ENCODE peak calls at places on chromosomes 5 and 9, in nine cellular contexts. One of them, this sample, is unnamed. For H3K4me1, the result is how much of the 10 kb centered on the place peaks cover.

GRCh38 chr5:187617-188451 is 3.5 kb upstream of the LRRC14B start:
- DNase-seq in heart right ventricle: no peak
- DNase-seq in colonic mucosa: no peak
- DNase-seq in cardiac muscle cell: no peak
- DNase-seq in GM23248: peak
- DNase-seq in neuronal stem cell: no peak
- DNase-seq in foreskin keratinocyte: no peak
- DNase-seq in IMR-90: no peak
- DNase-seq in effector memory CD4-positive, alpha-beta T cell: no peak
- DNase-seq in this sample: no peak

GRCh38 chr5:179344301-179345178 is 721 bp downstream of the ADAMTS2 start:
- DNase-seq in heart right ventricle: no peak
- DNase-seq in colonic mucosa: no peak
- DNase-seq in cardiac muscle cell: peak
- DNase-seq in GM23248: peak
- DNase-seq in neuronal stem cell: peak
- DNase-seq in foreskin keratinocyte: no peak
- DNase-seq in IMR-90: peak
- DNase-seq in effector memory CD4-positive, alpha-beta T cell: no peak
- DNase-seq in this sample: no peak

GRCh38 chr5:154293219-154293618 is 102.7 kb downstream of the GALNT10 start:
- DNase-seq in heart right ventricle: no peak
- DNase-seq in colonic mucosa: no peak
- DNase-seq in cardiac muscle cell: no peak
- DNase-seq in GM23248: no peak
- DNase-seq in neuronal stem cell: no peak
- DNase-seq in foreskin keratinocyte: no peak
- DNase-seq in IMR-90: no peak
- DNase-seq in effector memory CD4-positive, alpha-beta T cell: no peak
- DNase-seq in this sample: no peak

GRCh38 chr9:112618385-112619001 is 99.4 kb downstream of the INIP start:
- DNase-seq in heart right ventricle: no peak
- DNase-seq in colonic mucosa: no peak
- DNase-seq in cardiac muscle cell: no peak
- DNase-seq in GM23248: no peak
- DNase-seq in neuronal stem cell: no peak
- DNase-seq in foreskin keratinocyte: no peak
- DNase-seq in IMR-90: no peak
- DNase-seq in effector memory CD4-positive, alpha-beta T cell: no peak
- DNase-seq in this sample: no peak

GRCh38 chr5:172769598-172770373 is 1.2 kb downstream of the DUSP1 start:
- DNase-seq in heart right ventricle: peak
- DNase-seq in colonic mucosa: no peak
- DNase-seq in cardiac muscle cell: peak
- DNase-seq in GM23248: peak
- DNase-seq in neuronal stem cell: no peak
- DNase-seq in foreskin keratinocyte: no peak
- DNase-seq in IMR-90: peak
- DNase-seq in effector memory CD4-positive, alpha-beta T cell: no peak
- DNase-seq in this sample: no peak

GRCh38 chr5:136279314-136279713 is 86.0 kb downstream of the TRPC7 start:
- DNase-seq in heart right ventricle: no peak
- DNase-seq in colonic mucosa: no peak
- DNase-seq in cardiac muscle cell: peak
- DNase-seq in GM23248: peak
- DNase-seq in neuronal stem cell: no peak
- DNase-seq in foreskin keratinocyte: no peak
- DNase-seq in IMR-90: no peak
- DNase-seq in effector memory CD4-positive, alpha-beta T cell: no peak
- DNase-seq in this sample: no peak

GRCh38 chr5:2780421-2781171 is 29.1 kb upstream of the IRX2 start:
- DNase-seq in heart right ventricle: no peak
- DNase-seq in colonic mucosa: no peak
- DNase-seq in cardiac muscle cell: no peak
- DNase-seq in GM23248: no peak
- DNase-seq in neuronal stem cell: no peak
- DNase-seq in foreskin keratinocyte: peak
- DNase-seq in IMR-90: no peak
- DNase-seq in effector memory CD4-positive, alpha-beta T cell: no peak
- DNase-seq in this sample: peak

GRCh38 chr5:123776761-123777160 is 264.8 kb downstream of the CSNK1G3 start:
- DNase-seq in heart right ventricle: no peak
- DNase-seq in colonic mucosa: no peak
- DNase-seq in cardiac muscle cell: peak
- DNase-seq in GM23248: peak
- DNase-seq in neuronal stem cell: no peak
- DNase-seq in foreskin keratinocyte: no peak
- DNase-seq in IMR-90: peak
- DNase-seq in effector memory CD4-positive, alpha-beta T cell: no peak
- DNase-seq in this sample: no peak

DNA sequence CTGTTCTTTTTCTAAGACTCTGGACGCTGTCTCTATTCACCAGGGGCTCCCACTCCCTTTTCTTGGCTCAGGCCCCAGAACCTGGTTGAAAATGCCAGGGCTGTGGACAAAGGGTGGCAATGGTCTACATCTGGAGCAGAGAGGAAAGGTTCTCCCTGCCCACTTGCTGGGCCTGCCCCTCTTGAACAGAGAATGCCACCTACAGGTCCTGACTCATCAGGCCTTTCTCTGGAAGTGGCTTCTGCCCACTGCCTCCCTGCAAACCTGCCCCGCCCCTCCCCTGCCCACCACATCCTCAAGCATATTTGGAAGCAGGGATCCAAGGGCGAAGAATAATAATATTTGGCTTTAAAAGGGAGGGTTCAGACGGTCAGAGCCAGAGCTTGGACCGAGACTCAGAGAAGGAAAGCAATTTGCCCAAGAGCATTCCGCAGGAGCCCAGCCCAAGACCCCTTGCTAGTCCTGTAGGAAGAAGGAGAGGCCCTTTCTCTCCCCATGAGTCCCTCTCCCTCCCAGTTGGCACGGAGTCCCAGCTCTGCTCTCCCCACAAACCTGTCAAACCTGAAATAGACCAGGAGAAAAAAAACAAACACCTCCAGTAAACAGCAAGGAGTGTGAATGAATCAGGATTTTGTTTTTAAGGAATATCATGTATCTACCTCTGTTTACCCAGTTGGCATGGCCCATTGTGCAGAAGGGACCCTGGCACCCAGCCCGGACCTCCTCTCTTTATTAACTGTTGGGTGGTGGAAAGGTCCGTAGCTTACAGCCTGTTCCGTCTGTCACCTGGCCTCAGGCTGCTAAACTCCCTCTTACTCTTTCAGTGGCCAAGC is 37.8 kb upstream of the STXBP1 start:
- DNase-seq in heart right ventricle: no peak
- DNase-seq in colonic mucosa: peak
- DNase-seq in cardiac muscle cell: peak
- DNase-seq in GM23248: peak
- DNase-seq in neuronal stem cell: no peak
- DNase-seq in foreskin keratinocyte: no peak
- DNase-seq in IMR-90: no peak
- DNase-seq in effector memory CD4-positive, alpha-beta T cell: no peak
- DNase-seq in this sample: peak
- H3K4me1 ChIP-seq in heart right ventricle: under half
- H3K4me1 ChIP-seq in colonic mucosa: under half
- H3K4me1 ChIP-seq in cardiac muscle cell: under half
- H3K4me1 ChIP-seq in GM23248: half or more
- H3K4me1 ChIP-seq in neuronal stem cell: under half
- H3K4me1 ChIP-seq in foreskin keratinocyte: under half
- H3K4me1 ChIP-seq in IMR-90: under half
- H3K4me1 ChIP-seq in effector memory CD4-positive, alpha-beta T cell: under half
- H3K4me1 ChIP-seq in this sample: half or more

DNA sequence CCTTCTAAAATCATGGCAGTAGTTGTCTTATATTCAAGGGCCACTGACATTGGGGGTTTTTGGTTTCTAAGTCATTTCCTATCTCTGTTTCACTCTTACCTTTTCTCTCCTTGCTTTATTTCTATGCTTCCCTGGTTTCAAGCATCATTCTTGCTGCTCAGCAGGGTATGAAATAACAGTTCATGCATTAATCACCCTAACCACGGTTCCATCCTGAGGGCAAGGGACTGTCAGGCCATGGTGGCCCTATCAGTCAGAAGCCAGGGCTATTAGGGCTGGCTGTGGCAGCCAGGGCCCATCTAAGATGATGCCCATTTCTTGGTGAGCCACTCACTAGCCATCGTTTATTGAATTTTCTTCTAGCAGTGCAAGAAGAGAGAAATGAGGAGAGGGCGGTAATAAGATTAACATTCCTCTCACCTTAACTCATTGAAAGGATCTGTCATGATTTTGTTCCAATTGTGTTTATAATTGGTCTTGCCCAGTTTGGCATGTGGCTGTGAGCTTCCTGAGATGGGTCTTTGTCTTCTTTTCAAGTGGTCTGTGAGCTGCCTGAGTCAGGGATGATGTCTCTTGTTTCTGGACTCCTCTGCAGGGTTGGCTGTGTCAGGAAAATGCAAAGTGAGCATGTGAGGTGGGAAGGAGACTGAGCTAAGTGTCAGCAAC is 45.2 kb downstream of the CYSTM1 start:
- DNase-seq in heart right ventricle: no peak
- DNase-seq in colonic mucosa: no peak
- DNase-seq in cardiac muscle cell: no peak
- DNase-seq in GM23248: peak
- DNase-seq in neuronal stem cell: peak
- DNase-seq in foreskin keratinocyte: no peak
- DNase-seq in IMR-90: peak
- DNase-seq in effector memory CD4-positive, alpha-beta T cell: no peak
- DNase-seq in this sample: no peak
- H3K4me1 ChIP-seq in heart right ventricle: under half
- H3K4me1 ChIP-seq in colonic mucosa: under half
- H3K4me1 ChIP-seq in cardiac muscle cell: half or more
- H3K4me1 ChIP-seq in GM23248: under half
- H3K4me1 ChIP-seq in neuronal stem cell: under half
- H3K4me1 ChIP-seq in foreskin keratinocyte: under half
- H3K4me1 ChIP-seq in IMR-90: under half
- H3K4me1 ChIP-seq in effector memory CD4-positive, alpha-beta T cell: under half
- H3K4me1 ChIP-seq in this sample: under half

DNA sequence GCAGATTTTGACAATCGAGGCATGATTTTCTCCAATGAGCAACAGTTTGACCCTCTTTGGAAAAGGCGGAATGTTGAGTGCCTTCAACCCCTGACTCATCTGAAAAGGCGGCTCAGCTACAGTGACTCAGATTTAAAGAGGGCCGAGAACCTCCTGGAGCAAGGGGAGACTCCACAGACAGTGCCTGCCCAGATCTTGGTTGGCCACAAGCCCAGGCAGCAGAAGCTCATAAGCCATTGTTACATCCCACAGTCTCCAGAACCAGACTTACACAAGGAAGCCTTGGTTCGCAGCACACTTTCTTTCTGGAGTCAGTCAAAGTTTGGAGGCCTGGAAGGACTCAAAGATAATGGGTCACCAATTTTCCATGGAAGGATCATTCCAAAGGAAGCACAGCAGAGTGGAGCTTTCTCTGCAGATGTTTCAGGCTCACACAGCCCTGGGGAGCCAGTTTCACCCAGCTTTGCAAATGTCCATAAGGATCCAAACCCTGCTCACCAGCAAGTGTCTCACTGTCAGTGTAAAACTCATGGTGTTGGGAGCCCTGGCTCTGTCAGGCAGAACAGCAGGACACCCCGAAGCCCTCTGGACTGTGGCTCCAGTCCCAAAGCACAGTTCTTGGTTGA is 13.6 kb downstream of the PTPDC1 start:
- DNase-seq in heart right ventricle: no peak
- DNase-seq in colonic mucosa: no peak
- DNase-seq in cardiac muscle cell: peak
- DNase-seq in GM23248: peak
- DNase-seq in neuronal stem cell: no peak
- DNase-seq in foreskin keratinocyte: peak
- DNase-seq in IMR-90: peak
- DNase-seq in effector memory CD4-positive, alpha-beta T cell: no peak
- DNase-seq in this sample: no peak
- H3K4me1 ChIP-seq in heart right ventricle: under half
- H3K4me1 ChIP-seq in colonic mucosa: under half
- H3K4me1 ChIP-seq in cardiac muscle cell: under half
- H3K4me1 ChIP-seq in GM23248: under half
- H3K4me1 ChIP-seq in neuronal stem cell: under half
- H3K4me1 ChIP-seq in foreskin keratinocyte: under half
- H3K4me1 ChIP-seq in IMR-90: under half
- H3K4me1 ChIP-seq in effector memory CD4-positive, alpha-beta T cell: under half
- H3K4me1 ChIP-seq in this sample: under half

GRCh38 chr5:95808013-95808685 is 14.4 kb downstream of the GLRX start:
- DNase-seq in heart right ventricle: no peak
- DNase-seq in colonic mucosa: peak
- DNase-seq in cardiac muscle cell: no peak
- DNase-seq in GM23248: no peak
- DNase-seq in neuronal stem cell: no peak
- DNase-seq in foreskin keratinocyte: no peak
- DNase-seq in IMR-90: no peak
- DNase-seq in effector memory CD4-positive, alpha-beta T cell: no peak
- DNase-seq in this sample: no peak
- H3K4me1 ChIP-seq in heart right ventricle: under half
- H3K4me1 ChIP-seq in colonic mucosa: under half
- H3K4me1 ChIP-seq in cardiac muscle cell: half or more
- H3K4me1 ChIP-seq in GM23248: under half
- H3K4me1 ChIP-seq in neuronal stem cell: under half
- H3K4me1 ChIP-seq in foreskin keratinocyte: under half
- H3K4me1 ChIP-seq in IMR-90: under half
- H3K4me1 ChIP-seq in effector memory CD4-positive, alpha-beta T cell: half or more
- H3K4me1 ChIP-seq in this sample: under half